ENCODE peak calls at places on chromosomes 16 and 17, in ten cellular contexts. One of them, this sample, is unnamed.

GRCh38 chr16:81293909-81294802 is 20.6 kb upstream of the GAN start:
- DNase-seq in heart right ventricle: no peak
- DNase-seq in ovary: no peak
- DNase-seq in astrocyte of the spinal cord: no peak
- DNase-seq in cardiac fibroblast: peak
- DNase-seq in CD8-positive, alpha-beta T cell: no peak
- DNase-seq in dorsolateral prefrontal cortex: no peak
- DNase-seq in fibroblast of mammary gland: no peak
- DNase-seq in skeletal muscle cell: no peak
- DNase-seq in lung: no peak
- DNase-seq in this sample: peak

GRCh38 chr16:87278191-87279093 is 38.8 kb downstream of the C16orf95 start:
- DNase-seq in heart right ventricle: peak
- DNase-seq in ovary: peak
- DNase-seq in astrocyte of the spinal cord: peak
- DNase-seq in cardiac fibroblast: peak
- DNase-seq in CD8-positive, alpha-beta T cell: peak
- DNase-seq in dorsolateral prefrontal cortex: peak
- DNase-seq in fibroblast of mammary gland: peak
- DNase-seq in skeletal muscle cell: peak
- DNase-seq in lung: peak
- DNase-seq in this sample: peak

GRCh38 chr16:27169511-27170071 is 33.7 kb upstream of the KDM8 start:
- DNase-seq in heart right ventricle: no peak
- DNase-seq in ovary: no peak
- DNase-seq in astrocyte of the spinal cord: peak
- DNase-seq in cardiac fibroblast: peak
- DNase-seq in CD8-positive, alpha-beta T cell: peak
- DNase-seq in dorsolateral prefrontal cortex: no peak
- DNase-seq in fibroblast of mammary gland: peak
- DNase-seq in skeletal muscle cell: peak
- DNase-seq in lung: no peak
- DNase-seq in this sample: peak

GRCh38 chr17:20281860-20282259 is 185.5 kb downstream of the LGALS9B start:
- DNase-seq in heart right ventricle: peak
- DNase-seq in ovary: no peak
- DNase-seq in astrocyte of the spinal cord: peak
- DNase-seq in cardiac fibroblast: no peak
- DNase-seq in CD8-positive, alpha-beta T cell: no peak
- DNase-seq in dorsolateral prefrontal cortex: peak
- DNase-seq in fibroblast of mammary gland: no peak
- DNase-seq in skeletal muscle cell: no peak
- DNase-seq in lung: peak
- DNase-seq in this sample: no peak

GRCh38 chr16:27404163-27404823 is 2.3 kb downstream of the IL21R start:
- DNase-seq in heart right ventricle: no peak
- DNase-seq in ovary: no peak
- DNase-seq in astrocyte of the spinal cord: no peak
- DNase-seq in cardiac fibroblast: no peak
- DNase-seq in CD8-positive, alpha-beta T cell: peak
- DNase-seq in dorsolateral prefrontal cortex: no peak
- DNase-seq in fibroblast of mammary gland: no peak
- DNase-seq in skeletal muscle cell: no peak
- DNase-seq in lung: no peak
- DNase-seq in this sample: no peak

GRCh38 chr16:2151188-2152091 is 3.0 kb downstream of the RAB26 start:
- DNase-seq in heart right ventricle: no peak
- DNase-seq in ovary: no peak
- DNase-seq in astrocyte of the spinal cord: no peak
- DNase-seq in cardiac fibroblast: no peak
- DNase-seq in CD8-positive, alpha-beta T cell: no peak
- DNase-seq in dorsolateral prefrontal cortex: no peak
- DNase-seq in fibroblast of mammary gland: peak
- DNase-seq in skeletal muscle cell: no peak
- DNase-seq in lung: no peak
- DNase-seq in this sample: no peak

GRCh38 chr16:88731699-88732098 is 25.4 kb downstream of the CTU2 start:
- DNase-seq in heart right ventricle: no peak
- DNase-seq in ovary: no peak
- DNase-seq in astrocyte of the spinal cord: no peak
- DNase-seq in cardiac fibroblast: peak
- DNase-seq in CD8-positive, alpha-beta T cell: no peak
- DNase-seq in dorsolateral prefrontal cortex: no peak
- DNase-seq in fibroblast of mammary gland: no peak
- DNase-seq in skeletal muscle cell: no peak
- DNase-seq in lung: no peak
- DNase-seq in this sample: no peak

GRCh38 chr16:2194166-2194834 is 2.1 kb downstream of the CASKIN1 start:
- DNase-seq in heart right ventricle: no peak
- DNase-seq in ovary: no peak
- DNase-seq in astrocyte of the spinal cord: no peak
- DNase-seq in cardiac fibroblast: no peak
- DNase-seq in CD8-positive, alpha-beta T cell: peak
- DNase-seq in dorsolateral prefrontal cortex: peak
- DNase-seq in fibroblast of mammary gland: peak
- DNase-seq in skeletal muscle cell: no peak
- DNase-seq in lung: no peak
- DNase-seq in this sample: peak

GRCh38 chr16:85503642-85504224 is 109.4 kb upstream of the GSE1 start:
- DNase-seq in heart right ventricle: no peak
- DNase-seq in ovary: no peak
- DNase-seq in astrocyte of the spinal cord: no peak
- DNase-seq in cardiac fibroblast: no peak
- DNase-seq in CD8-positive, alpha-beta T cell: no peak
- DNase-seq in dorsolateral prefrontal cortex: no peak
- DNase-seq in fibroblast of mammary gland: no peak
- DNase-seq in skeletal muscle cell: no peak
- DNase-seq in lung: no peak
- DNase-seq in this sample: no peak

GRCh38 chr17:76791053-76791980 is 53.4 kb downstream of the MFSD11 start:
- DNase-seq in heart right ventricle: peak
- DNase-seq in ovary: no peak
- DNase-seq in astrocyte of the spinal cord: peak
- DNase-seq in cardiac fibroblast: peak
- DNase-seq in CD8-positive, alpha-beta T cell: peak
- DNase-seq in dorsolateral prefrontal cortex: peak
- DNase-seq in fibroblast of mammary gland: peak
- DNase-seq in skeletal muscle cell: no peak
- DNase-seq in lung: no peak
- DNase-seq in this sample: peak

GRCh38 chr16:71461686-71462648 is at the start of gene ZNF23:
- DNase-seq in heart right ventricle: peak
- DNase-seq in ovary: peak
- DNase-seq in astrocyte of the spinal cord: peak
- DNase-seq in cardiac fibroblast: peak
- DNase-seq in CD8-positive, alpha-beta T cell: peak
- DNase-seq in dorsolateral prefrontal cortex: peak
- DNase-seq in fibroblast of mammary gland: peak
- DNase-seq in skeletal muscle cell: no peak
- DNase-seq in lung: peak
- DNase-seq in this sample: peak

GRCh38 chr17:7241047-7241733 is 1.1 kb downstream of the GABARAP start:
- DNase-seq in heart right ventricle: no peak
- DNase-seq in ovary: no peak
- DNase-seq in astrocyte of the spinal cord: no peak
- DNase-seq in cardiac fibroblast: no peak
- DNase-seq in CD8-positive, alpha-beta T cell: no peak
- DNase-seq in dorsolateral prefrontal cortex: no peak
- DNase-seq in fibroblast of mammary gland: no peak
- DNase-seq in skeletal muscle cell: no peak
- DNase-seq in lung: no peak
- DNase-seq in this sample: peak

GRCh38 chr17:7238418-7239090 is 703 bp downstream of the PHF23 start:
- DNase-seq in heart right ventricle: peak
- DNase-seq in ovary: peak
- DNase-seq in astrocyte of the spinal cord: no peak
- DNase-seq in cardiac fibroblast: peak
- DNase-seq in CD8-positive, alpha-beta T cell: peak
- DNase-seq in dorsolateral prefrontal cortex: no peak
- DNase-seq in fibroblast of mammary gland: no peak
- DNase-seq in skeletal muscle cell: no peak
- DNase-seq in lung: no peak
- DNase-seq in this sample: no peak

GRCh38 chr17:7241783-7242716 is at the start of gene GABARAP:
- DNase-seq in heart right ventricle: peak
- DNase-seq in ovary: peak
- DNase-seq in astrocyte of the spinal cord: peak
- DNase-seq in cardiac fibroblast: peak
- DNase-seq in CD8-positive, alpha-beta T cell: peak
- DNase-seq in dorsolateral prefrontal cortex: peak
- DNase-seq in fibroblast of mammary gland: peak
- DNase-seq in skeletal muscle cell: peak
- DNase-seq in lung: peak
- DNase-seq in this sample: peak

GRCh38 chr17:7239091-7240027 is at the start of gene PHF23:
- DNase-seq in heart right ventricle: peak
- DNase-seq in ovary: peak
- DNase-seq in astrocyte of the spinal cord: peak
- DNase-seq in cardiac fibroblast: peak
- DNase-seq in CD8-positive, alpha-beta T cell: peak
- DNase-seq in dorsolateral prefrontal cortex: peak
- DNase-seq in fibroblast of mammary gland: peak
- DNase-seq in skeletal muscle cell: peak
- DNase-seq in lung: peak
- DNase-seq in this sample: peak

GRCh38 chr17:7240375-7240774 is 1.1 kb upstream of the PHF23 start:
- DNase-seq in heart right ventricle: no peak
- DNase-seq in ovary: no peak
- DNase-seq in astrocyte of the spinal cord: no peak
- DNase-seq in cardiac fibroblast: no peak
- DNase-seq in CD8-positive, alpha-beta T cell: no peak
- DNase-seq in dorsolateral prefrontal cortex: no peak
- DNase-seq in fibroblast of mammary gland: no peak
- DNase-seq in skeletal muscle cell: no peak
- DNase-seq in lung: no peak
- DNase-seq in this sample: no peak
- H3K4me3 ChIP-seq in heart right ventricle: no peak
- H3K4me3 ChIP-seq in ovary: no peak
- H3K4me3 ChIP-seq in astrocyte of the spinal cord: peak
- H3K4me3 ChIP-seq in cardiac fibroblast: no peak
- H3K4me3 ChIP-seq in CD8-positive, alpha-beta T cell: no peak
- H3K4me3 ChIP-seq in dorsolateral prefrontal cortex: peak
- H3K4me3 ChIP-seq in fibroblast of mammary gland: peak
- H3K4me3 ChIP-seq in skeletal muscle cell: peak
- H3K4me3 ChIP-seq in lung: no peak
- H3K4me3 ChIP-seq in this sample: peak

GRCh38 chr17:69227536-69227935 is 1.1 kb downstream of the ABCA10 start:
- DNase-seq in heart right ventricle: no peak
- DNase-seq in ovary: no peak
- DNase-seq in astrocyte of the spinal cord: no peak
- DNase-seq in cardiac fibroblast: no peak
- DNase-seq in CD8-positive, alpha-beta T cell: no peak
- DNase-seq in dorsolateral prefrontal cortex: no peak
- DNase-seq in fibroblast of mammary gland: no peak
- DNase-seq in skeletal muscle cell: no peak
- DNase-seq in lung: no peak
- DNase-seq in this sample: no peak
- H3K4me3 ChIP-seq in heart right ventricle: peak
- H3K4me3 ChIP-seq in ovary: peak
- H3K4me3 ChIP-seq in astrocyte of the spinal cord: no peak
- H3K4me3 ChIP-seq in cardiac fibroblast: no peak
- H3K4me3 ChIP-seq in CD8-positive, alpha-beta T cell: no peak
- H3K4me3 ChIP-seq in dorsolateral prefrontal cortex: no peak
- H3K4me3 ChIP-seq in fibroblast of mammary gland: no peak
- H3K4me3 ChIP-seq in skeletal muscle cell: no peak
- H3K4me3 ChIP-seq in lung: no peak
- H3K4me3 ChIP-seq in this sample: no peak

GRCh38 chr17:74994440-74994839 is 7.0 kb downstream of the CDR2L start:
- DNase-seq in heart right ventricle: no peak
- DNase-seq in ovary: no peak
- DNase-seq in astrocyte of the spinal cord: no peak
- DNase-seq in cardiac fibroblast: peak
- DNase-seq in CD8-positive, alpha-beta T cell: no peak
- DNase-seq in dorsolateral prefrontal cortex: no peak
- DNase-seq in fibroblast of mammary gland: peak
- DNase-seq in skeletal muscle cell: no peak
- DNase-seq in lung: no peak
- DNase-seq in this sample: peak

GRCh38 chr17:74995847-74996246 is 8.4 kb downstream of the CDR2L start:
- DNase-seq in heart right ventricle: no peak
- DNase-seq in ovary: no peak
- DNase-seq in astrocyte of the spinal cord: no peak
- DNase-seq in cardiac fibroblast: no peak
- DNase-seq in CD8-positive, alpha-beta T cell: no peak
- DNase-seq in dorsolateral prefrontal cortex: no peak
- DNase-seq in fibroblast of mammary gland: no peak
- DNase-seq in skeletal muscle cell: no peak
- DNase-seq in lung: no peak
- DNase-seq in this sample: no peak

GRCh38 chr17:74987909-74988711 is 678 bp downstream of the CDR2L start:
- DNase-seq in heart right ventricle: peak
- DNase-seq in ovary: peak
- DNase-seq in astrocyte of the spinal cord: peak
- DNase-seq in cardiac fibroblast: peak
- DNase-seq in CD8-positive, alpha-beta T cell: no peak
- DNase-seq in dorsolateral prefrontal cortex: peak
- DNase-seq in fibroblast of mammary gland: peak
- DNase-seq in skeletal muscle cell: peak
- DNase-seq in lung: peak
- DNase-seq in this sample: peak

GRCh38 chr17:74990581-74991105 is 3.2 kb downstream of the CDR2L start:
- DNase-seq in heart right ventricle: no peak
- DNase-seq in ovary: no peak
- DNase-seq in astrocyte of the spinal cord: no peak
- DNase-seq in cardiac fibroblast: no peak
- DNase-seq in CD8-positive, alpha-beta T cell: no peak
- DNase-seq in dorsolateral prefrontal cortex: no peak
- DNase-seq in fibroblast of mammary gland: no peak
- DNase-seq in skeletal muscle cell: no peak
- DNase-seq in lung: no peak
- DNase-seq in this sample: no peak

GRCh38 chr17:74992223-74992622 is 4.8 kb downstream of the CDR2L start:
- DNase-seq in heart right ventricle: no peak
- DNase-seq in ovary: no peak
- DNase-seq in astrocyte of the spinal cord: no peak
- DNase-seq in cardiac fibroblast: no peak
- DNase-seq in CD8-positive, alpha-beta T cell: no peak
- DNase-seq in dorsolateral prefrontal cortex: no peak
- DNase-seq in fibroblast of mammary gland: no peak
- DNase-seq in skeletal muscle cell: no peak
- DNase-seq in lung: no peak
- DNase-seq in this sample: no peak
- H3K4me3 ChIP-seq in heart right ventricle: no peak
- H3K4me3 ChIP-seq in ovary: no peak
- H3K4me3 ChIP-seq in astrocyte of the spinal cord: no peak
- H3K4me3 ChIP-seq in cardiac fibroblast: no peak
- H3K4me3 ChIP-seq in CD8-positive, alpha-beta T cell: no peak
- H3K4me3 ChIP-seq in dorsolateral prefrontal cortex: no peak
- H3K4me3 ChIP-seq in fibroblast of mammary gland: no peak
- H3K4me3 ChIP-seq in skeletal muscle cell: no peak
- H3K4me3 ChIP-seq in lung: no peak
- H3K4me3 ChIP-seq in this sample: no peak

DNA sequence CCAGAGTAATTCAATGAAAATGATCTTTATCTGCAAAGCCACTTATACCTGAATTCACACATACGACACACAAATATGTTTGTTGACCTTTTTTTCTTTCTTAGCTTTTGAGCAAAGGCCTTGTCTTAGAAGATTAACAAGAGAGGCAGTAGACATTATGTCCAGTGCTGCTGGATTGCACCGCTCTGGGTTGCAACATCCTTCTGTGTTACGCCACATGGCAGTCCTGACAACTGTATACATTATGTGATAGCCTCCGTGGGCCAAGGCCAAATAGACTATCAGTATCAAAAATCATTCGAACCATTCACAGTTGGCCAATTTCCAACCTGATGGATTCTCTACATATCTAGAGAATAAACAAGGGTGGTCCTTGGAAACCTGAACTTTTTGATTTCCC is 173.2 kb upstream of the GOT2 start:
- DNase-seq in heart right ventricle: no peak
- DNase-seq in ovary: no peak
- DNase-seq in astrocyte of the spinal cord: no peak
- DNase-seq in cardiac fibroblast: no peak
- DNase-seq in CD8-positive, alpha-beta T cell: no peak
- DNase-seq in dorsolateral prefrontal cortex: no peak
- DNase-seq in fibroblast of mammary gland: no peak
- DNase-seq in skeletal muscle cell: no peak
- DNase-seq in lung: no peak
- DNase-seq in this sample: no peak
- H3K4me3 ChIP-seq in heart right ventricle: no peak
- H3K4me3 ChIP-seq in ovary: no peak
- H3K4me3 ChIP-seq in astrocyte of the spinal cord: no peak
- H3K4me3 ChIP-seq in cardiac fibroblast: no peak
- H3K4me3 ChIP-seq in CD8-positive, alpha-beta T cell: no peak
- H3K4me3 ChIP-seq in dorsolateral prefrontal cortex: no peak
- H3K4me3 ChIP-seq in fibroblast of mammary gland: no peak
- H3K4me3 ChIP-seq in skeletal muscle cell: no peak
- H3K4me3 ChIP-seq in lung: no peak
- H3K4me3 ChIP-seq in this sample: no peak